ENCODE peak calls at places on chromosomes 12 and 14, in seven cellular contexts. N is GM06990; B is CD8-positive, alpha-beta memory T cell; K is MM.1S; Y is NT2/D1; F is WERI-Rb-1; H is aorta. E is an unnamed sample.

GRCh38 chr14:81247271-81247766 is 26.6 kb upstream of the GTF2A1 start:
- DNase-seq in B (no peak), N (no peak), F (no peak), Y (no peak), K (no peak), H (no peak), E (no peak)

GRCh38 chr12:119302334-119303132 is 32.0 kb upstream of the CCDC60 start:
- DNase-seq in H (no peak), B (no peak), F (peak), Y (no peak), N (no peak), K (no peak), E (no peak)

GRCh38 chr12:11822071-11822818 is 172.8 kb downstream of the ETV6 start:
- DNase-seq in H (no peak), N (peak), F (no peak), Y (no peak), B (peak), K (peak), E (peak)

GRCh38 chr12:68185598-68185997 is 26.1 kb upstream of the IFNG start:
- DNase-seq in N (no peak), B (no peak), H (no peak), Y (no peak), K (no peak), F (no peak), E (no peak)

GRCh38 chr14:90533591-90534021 is 136.8 kb downstream of the CALM1 start:
- DNase-seq in H (no peak), F (no peak), Y (no peak), N (no peak), B (no peak), K (no peak), E (no peak)

GRCh38 chr12:108048686-108049085 is 80.4 kb upstream of the WSCD2 start:
- DNase-seq in F (no peak), N (no peak), Y (no peak), K (no peak), B (no peak), H (no peak), E (no peak)

GRCh38 chr12:48717252-48717695 is 767 bp upstream of the CCNT1 start:
- DNase-seq in Y (no peak), F (no peak), N (peak), K (peak), B (no peak), H (no peak), E (peak)

GRCh38 chr12:127306604-127307215 is 960.3 kb upstream of the TMEM132C start:
- DNase-seq in Y (no peak), F (no peak), H (no peak), K (no peak), N (no peak), B (no peak), E (no peak)

GRCh38 chr12:14995583-14996425 is 23.0 kb downstream of the PDE6H start:
- DNase-seq in K (peak), B (no peak), N (peak), Y (peak), H (no peak), F (no peak), E (peak)

GRCh38 chr12:129903092-129903945 is 506 bp downstream of the TMEM132D start:
- DNase-seq in Y (no peak), F (no peak), B (no peak), N (no peak), K (no peak), H (no peak), E (no peak)

GRCh38 chr12:66620026-66620425 is 58.9 kb downstream of the GRIP1 start:
- DNase-seq in H (no peak), B (no peak), Y (no peak), F (no peak), N (no peak), K (no peak), E (no peak)

GRCh38 chr14:70902186-70902585 is 5.1 kb upstream of the PCNX1 start:
- DNase-seq in H (no peak), K (no peak), F (no peak), N (no peak), Y (no peak), B (no peak), E (no peak)

GRCh38 chr12:110574044-110574443 is 9.1 kb downstream of the PPTC7 start:
- DNase-seq in B (no peak), Y (no peak), K (no peak), H (no peak), F (no peak), N (no peak), E (no peak)

GRCh38 chr12:121800694-121801600 is 2.9 kb upstream of the SETD1B start:
- DNase-seq in N (peak), K (peak), B (peak), H (peak), Y (no peak), F (no peak), E (peak)

GRCh38 chr12:12714276-12715001 is 2.7 kb upstream of the CDKN1B start:
- DNase-seq in Y (no peak), B (peak), F (peak), K (peak), H (no peak), N (peak), E (peak)

GRCh38 chr14:104805326-104805678 is 4.4 kb downstream of the ZBTB42 start:
- DNase-seq in B (no peak), Y (no peak), F (no peak), K (no peak), N (no peak), H (no peak), E (peak)

GRCh38 chr14:97688626-97689336 is 891.6 kb downstream of the VRK1 start:
- DNase-seq in Y (no peak), F (no peak), H (no peak), N (no peak), K (no peak), B (no peak), E (no peak)

GRCh38 chr12:124457287-124458219 is 109.9 kb downstream of the NCOR2 start:
- DNase-seq in Y (no peak), B (peak), F (no peak), K (peak), H (peak), N (peak), E (peak)

GRCh38 chr12:83793616-83794015 is 1106.9 kb downstream of the TMTC2 start:
- DNase-seq in N (no peak), H (no peak), B (no peak), K (no peak), Y (no peak), F (no peak), E (no peak)

GRCh38 chr14:101235042-101235871 is 326.0 kb upstream of the DIO3 start:
- DNase-seq in N (no peak), B (no peak), F (peak), Y (peak), H (peak), K (no peak), E (peak)

GRCh38 chr14:78314484-78314883 is 144.3 kb downstream of the NRXN3 start:
- DNase-seq in F (no peak), Y (no peak), H (no peak), B (no peak), N (no peak), K (no peak), E (no peak)

GRCh38 chr14:97432586-97432985 is 635.4 kb downstream of the VRK1 start:
- DNase-seq in N (no peak), H (no peak), Y (no peak), K (no peak), B (no peak), F (no peak), E (no peak)

GRCh38 chr12:2179953-2180736 is 127.4 kb downstream of the CACNA1C start:
- DNase-seq in F (no peak), N (no peak), K (no peak), Y (no peak), B (no peak), H (peak), E (peak)

GRCh38 chr14:22159968-22160367 is 429.1 kb downstream of the DAD1 start:
- DNase-seq in N (no peak), F (no peak), K (peak), H (no peak), Y (no peak), B (no peak), E (no peak)

GRCh38 chr12:68568878-68569569 is 41.7 kb upstream of the RAP1B start:
- DNase-seq in H (no peak), K (no peak), N (no peak), B (no peak), Y (no peak), F (no peak), E (no peak)

GRCh38 chr12:26870491-26871419 is 37.8 kb upstream of the ITPR2 start:
- DNase-seq in N (peak), Y (no peak), K (peak), F (no peak), H (no peak), B (no peak), E (peak)

GRCh38 chr14:89242871-89243270 is 174.2 kb downstream of the FOXN3 start:
- DNase-seq in H (no peak), K (no peak), N (no peak), F (no peak), B (no peak), Y (no peak), E (no peak)

GRCh38 chr12:25769076-25769945 is 189.2 kb upstream of the RASSF8 start:
- DNase-seq in Y (no peak), H (no peak), K (no peak), F (no peak), N (no peak), B (no peak), E (peak)

GRCh38 chr12:25816637-25817036 is 141.8 kb upstream of the RASSF8 start:
- DNase-seq in F (no peak), Y (no peak), N (no peak), H (no peak), B (no peak), K (no peak), E (peak)

GRCh38 chr12:115507951-115508722 is 769.4 kb downstream of the MED13L start:
- DNase-seq in F (no peak), N (no peak), H (no peak), B (no peak), Y (peak), K (no peak), E (no peak)

GRCh38 chr12:117914686-117915085 is 54.1 kb downstream of the KSR2 start:
- DNase-seq in K (no peak), F (no peak), Y (no peak), H (no peak), N (no peak), B (no peak), E (no peak)

GRCh38 chr14:100072783-100073346 is 7.6 kb downstream of the EVL start:
- DNase-seq in B (peak), Y (no peak), N (peak), H (no peak), K (peak), F (no peak), E (no peak)

GRCh38 chr14:72692678-72693077 is 201.2 kb downstream of the DPF3 start:
- DNase-seq in N (no peak), K (no peak), Y (peak), H (no peak), F (no peak), B (no peak), E (no peak)

GRCh38 chr12:123384318-123384993 is 524 bp downstream of the KMT5A start:
- DNase-seq in Y (no peak), F (no peak), H (no peak), B (no peak), K (peak), N (peak), E (peak)

GRCh38 chr12:102958073-102958829 is 777 bp downstream of the ASCL1 start:
- DNase-seq in K (peak), B (no peak), Y (no peak), F (peak), N (peak), H (peak), E (peak)

GRCh38 chr12:64077922-64078321 is 144.2 kb downstream of the KICS2 start:
- DNase-seq in K (no peak), F (no peak), N (no peak), B (no peak), H (no peak), Y (no peak), E (peak)

GRCh38 chr14:74038015-74038859 is 19.1 kb downstream of the BBOF1 start:
- DNase-seq in N (peak), H (no peak), F (no peak), Y (peak), K (peak), B (no peak), E (peak)

GRCh38 chr12:106113042-106113441 is 25.7 kb downstream of the NUAK1 start:
- DNase-seq in Y (no peak), N (no peak), B (no peak), H (no peak), F (no peak), K (peak), E (peak)
- H3K4me3 ChIP-seq in Y (no peak), N (no peak), B (no peak), H (no peak), F (no peak), K (peak), E (no peak)

DNA sequence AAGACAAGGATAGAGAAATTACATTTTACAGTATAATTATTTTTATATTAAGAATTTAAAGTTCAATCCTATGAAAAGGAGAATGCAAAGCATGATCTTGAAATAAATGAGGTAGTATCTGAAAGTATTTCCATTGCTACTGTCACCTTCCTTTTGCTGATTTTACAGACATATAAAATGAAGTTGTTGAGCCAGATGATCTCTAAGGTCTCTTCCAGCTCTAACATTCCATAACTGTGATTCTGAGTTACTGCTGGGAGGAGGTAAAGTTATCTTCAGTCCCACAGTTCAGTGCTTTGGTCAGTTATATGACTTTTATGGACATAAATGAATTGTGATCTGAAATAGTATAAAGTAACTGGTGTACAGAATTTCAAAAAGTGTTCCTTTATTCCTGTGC is 52.8 kb downstream of the SLC38A6 start:
- DNase-seq in N (no peak), Y (no peak), K (no peak), B (no peak), F (no peak), H (no peak), E (no peak)
- H3K4me3 ChIP-seq in N (no peak), Y (no peak), K (peak), B (no peak), F (no peak), H (no peak), E (no peak)

DNA sequence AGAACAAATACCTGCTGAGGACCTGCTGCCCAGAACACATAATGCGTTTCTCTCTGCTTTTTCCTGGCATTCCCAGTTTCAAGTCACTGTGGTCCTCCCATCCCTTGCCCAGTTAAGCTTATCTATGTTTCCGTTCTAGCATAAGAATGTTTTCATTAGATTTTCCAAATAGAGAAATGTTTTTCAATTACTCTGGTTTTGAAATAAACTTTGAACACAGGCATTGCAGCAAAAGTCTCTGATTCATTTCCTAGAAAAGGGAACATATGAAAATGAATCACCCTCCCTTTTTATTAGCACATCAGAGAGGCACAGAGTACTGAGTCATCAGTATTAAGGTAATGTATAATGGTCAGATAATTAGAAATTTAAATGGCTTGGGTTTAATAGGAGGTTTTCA is 201.1 kb upstream of the TMEM260 start:
- DNase-seq in N (no peak), H (no peak), Y (no peak), B (no peak), F (no peak), K (no peak), E (peak)
- H3K4me3 ChIP-seq in N (no peak), H (no peak), Y (no peak), B (no peak), F (no peak), K (no peak), E (no peak)

GRCh38 chr12:72275551-72275950 is 3.4 kb downstream of the TRHDE start:
- DNase-seq in Y (no peak), K (no peak), F (no peak), H (no peak), N (no peak), B (no peak), E (no peak)
- H3K4me3 ChIP-seq in Y (no peak), K (no peak), F (no peak), H (no peak), N (no peak), B (no peak), E (no peak)

DNA sequence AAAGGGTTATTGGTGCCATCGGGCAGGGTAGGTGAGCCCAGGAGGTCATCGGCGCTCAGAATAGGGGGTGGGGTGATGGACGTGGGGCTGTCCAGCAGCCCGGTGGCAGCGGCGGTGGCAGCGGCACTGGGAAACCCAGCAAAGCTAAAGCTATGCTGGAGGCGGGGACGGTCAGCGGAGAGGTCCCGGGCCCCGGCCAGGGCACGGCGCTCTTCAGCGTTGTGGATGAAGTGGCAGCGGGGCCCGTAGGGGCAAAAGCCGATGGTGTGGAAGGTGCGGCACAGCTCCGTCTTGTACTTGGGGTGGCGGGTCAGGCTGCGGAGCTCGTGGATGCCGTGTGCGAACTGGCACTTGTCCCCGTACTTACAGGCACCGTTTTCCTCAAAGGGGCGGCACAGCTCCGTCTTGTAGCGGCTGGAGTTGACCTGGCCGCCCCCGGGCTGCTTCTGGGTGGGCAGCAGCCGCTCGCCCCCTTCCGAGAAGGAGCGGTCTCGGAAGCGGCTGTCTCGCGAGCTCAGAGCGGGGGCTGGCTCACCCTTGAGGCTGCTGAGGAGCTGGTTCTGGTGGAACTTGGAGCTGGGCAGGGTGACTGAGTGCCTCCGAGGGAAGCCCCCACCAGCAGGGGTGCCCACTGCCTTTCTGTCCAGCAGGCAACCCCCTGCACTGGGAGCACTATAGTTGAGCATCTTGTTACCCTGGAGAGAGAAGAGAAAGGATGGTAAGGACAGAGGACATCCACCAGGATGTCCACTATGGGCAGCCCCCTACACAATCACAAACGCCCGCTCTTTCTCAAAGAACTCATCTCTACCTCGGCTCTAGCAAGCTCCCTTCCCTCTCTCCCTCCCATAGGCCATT is 2.8 kb downstream of the ZFP36L1 start:
- DNase-seq in H (no peak), N (peak), F (no peak), K (no peak), B (no peak), Y (no peak), E (peak)
- H3K4me3 ChIP-seq in H (peak), N (peak), F (no peak), K (no peak), B (peak), Y (peak), E (peak)

GRCh38 chr12:57240926-57241555 is 9.9 kb downstream of the STAC3 start:
- DNase-seq in B (no peak), K (no peak), N (no peak), H (peak), F (peak), Y (no peak), E (peak)

GRCh38 chr12:57241556-57242310 is 9.3 kb downstream of the STAC3 start:
- DNase-seq in F (no peak), H (peak), N (no peak), Y (no peak), K (no peak), B (no peak), E (peak)

GRCh38 chr12:57243521-57244305 is 7.3 kb downstream of the STAC3 start:
- DNase-seq in B (peak), F (peak), K (peak), Y (peak), H (peak), N (no peak), E (peak)

GRCh38 chr12:57242691-57243454 is 8.1 kb downstream of the STAC3 start:
- DNase-seq in F (peak), Y (peak), B (peak), H (peak), N (peak), K (peak), E (peak)

DNA sequence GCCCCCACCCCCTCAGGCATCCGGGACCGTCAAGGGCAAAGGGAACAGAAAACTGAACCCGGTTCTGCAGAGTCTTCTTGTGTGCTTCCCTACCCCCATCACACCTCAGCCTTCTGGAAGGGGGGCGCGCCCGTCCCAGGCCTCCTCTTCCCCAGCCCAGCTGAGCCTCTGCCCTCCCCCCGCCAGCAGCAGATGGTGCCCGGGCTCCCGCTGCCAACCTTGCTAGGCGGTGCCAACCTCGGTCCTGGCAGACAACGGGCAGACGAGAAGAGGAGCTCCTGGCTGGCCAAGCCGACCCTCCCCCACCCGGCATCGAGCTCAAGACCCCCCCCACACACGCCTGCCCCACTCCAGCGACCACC is 8.7 kb downstream of the STAC3 start:
- DNase-seq in H (no peak), F (no peak), B (no peak), K (no peak), N (no peak), Y (no peak), E (no peak)
- H3K4me3 ChIP-seq in H (no peak), F (peak), B (peak), K (peak), N (no peak), Y (no peak), E (no peak)

GRCh38 chr14:102394717-102395378 is 32.1 kb downstream of the TECPR2 start:
- DNase-seq in Y (no peak), F (no peak), H (no peak), B (no peak), K (no peak), N (no peak), E (no peak)
- H3K4me3 ChIP-seq in Y (no peak), F (no peak), H (no peak), B (no peak), K (no peak), N (no peak), E (no peak)